ENCODE peak calls at places on chromosomes 1 and 21, in five cellular contexts. One of them, this sample, is unnamed.

GRCh38 chr1:117860906-117861610 is 68.4 kb downstream of the GDAP2 start:
- DNase-seq in A549: no peak
- DNase-seq in ELF-1: no peak
- DNase-seq in Caco-2: no peak
- DNase-seq in T-helper 2 cell: no peak
- DNase-seq in this sample: no peak

GRCh38 chr1:198259336-198260109 is 102.7 kb downstream of the NEK7 start:
- DNase-seq in T-helper 2 cell: no peak
- DNase-seq in A549: no peak
- DNase-seq in ELF-1: no peak
- DNase-seq in Caco-2: no peak
- DNase-seq in this sample: no peak

GRCh38 chr1:40050863-40051262 is 10.3 kb downstream of the CAP1 start:
- DNase-seq in A549: no peak
- DNase-seq in T-helper 2 cell: no peak
- DNase-seq in Caco-2: no peak
- DNase-seq in ELF-1: no peak
- DNase-seq in this sample: no peak

GRCh38 chr1:161190962-161191521 is 7.8 kb downstream of the ADAMTS4 start:
- DNase-seq in A549: no peak
- DNase-seq in T-helper 2 cell: no peak
- DNase-seq in Caco-2: no peak
- DNase-seq in ELF-1: peak
- DNase-seq in this sample: no peak

GRCh38 chr1:107139833-107140702 is 771 bp upstream of the NTNG1 start:
- DNase-seq in ELF-1: peak
- DNase-seq in T-helper 2 cell: no peak
- DNase-seq in Caco-2: no peak
- DNase-seq in A549: no peak
- DNase-seq in this sample: peak

GRCh38 chr1:240526321-240526720 is 85.6 kb downstream of the GREM2 start:
- DNase-seq in A549: no peak
- DNase-seq in Caco-2: no peak
- DNase-seq in ELF-1: no peak
- DNase-seq in T-helper 2 cell: no peak
- DNase-seq in this sample: no peak

GRCh38 chr21:41932191-41932575 is 21.6 kb downstream of the C2CD2 start:
- DNase-seq in A549: peak
- DNase-seq in ELF-1: no peak
- DNase-seq in Caco-2: no peak
- DNase-seq in T-helper 2 cell: no peak
- DNase-seq in this sample: peak

GRCh38 chr1:153728305-153729066 is 636 bp downstream of the INTS3 start:
- DNase-seq in ELF-1: peak
- DNase-seq in Caco-2: peak
- DNase-seq in T-helper 2 cell: no peak
- DNase-seq in A549: peak
- DNase-seq in this sample: peak

GRCh38 chr1:41876533-41877445 is 41.9 kb downstream of the HIVEP3 start:
- DNase-seq in Caco-2: no peak
- DNase-seq in T-helper 2 cell: no peak
- DNase-seq in ELF-1: no peak
- DNase-seq in A549: no peak
- DNase-seq in this sample: no peak

GRCh38 chr1:184747089-184747955 is 7.3 kb downstream of the EDEM3 start:
- DNase-seq in A549: no peak
- DNase-seq in T-helper 2 cell: no peak
- DNase-seq in ELF-1: no peak
- DNase-seq in Caco-2: no peak
- DNase-seq in this sample: no peak

GRCh38 chr1:8873506-8874229 is 4.8 kb downstream of the ENO1 start:
- DNase-seq in T-helper 2 cell: no peak
- DNase-seq in A549: peak
- DNase-seq in Caco-2: peak
- DNase-seq in ELF-1: peak
- DNase-seq in this sample: peak

This sample was measured in adrenal gland.